ENCODE peak calls at places on chromosomes 5 and 9, in four cellular contexts. T is body of pancreas, K is prostate gland, L is A549. O is an unnamed sample.

GRCh38 chr5:135176991-135177390 is 143.0 kb upstream of the PITX1 start:
- DNase-seq in L (no peak), T (no peak), K (no peak), O (peak; percentile 30)

GRCh38 chr5:133957080-133957479 is 11.3 kb downstream of the C5orf15 start:
- DNase-seq in K (no peak), T (no peak), L (no peak), O (no peak)

GRCh38 chr9:112072721-112073553 is 102.2 kb downstream of the SUSD1 start:
- DNase-seq in L (peak; percentile 51), K (no peak), T (no peak), O (no peak)

GRCh38 chr9:29750062-29750461 is 2176.8 kb upstream of the C9orf72 start:
- DNase-seq in K (no peak), T (no peak), L (no peak), O (no peak)

GRCh38 chr5:61551637-61552313 is 219.7 kb downstream of the ZSWIM6 start:
- DNase-seq in K (no peak), L (no peak), T (no peak), O (no peak)

GRCh38 chr5:78755822-78756429 is 107.4 kb upstream of the LHFPL2 start:
- DNase-seq in K (no peak), T (no peak), L (no peak), O (no peak)

GRCh38 chr9:134293576-134294227 is 32.6 kb upstream of the RXRA start:
- DNase-seq in K (no peak), L (no peak), T (no peak), O (no peak)

GRCh38 chr5:134845335-134845851 is 375 bp upstream of the C5orf24 start:
- DNase-seq in K (no peak), T (no peak), L (no peak), O (no peak)

GRCh38 chr9:114953917-114954316 is 23.5 kb upstream of the TNFSF8 start:
- DNase-seq in L (peak; percentile 40), K (peak; percentile 60), T (no peak), O (peak; percentile 74)

GRCh38 chr5:178801021-178801420 is 58.7 kb upstream of the ZNF354B start:
- DNase-seq in K (no peak), L (no peak), T (no peak), O (no peak)

GRCh38 chr9:127505396-127506116 is 54.2 kb downstream of the LRSAM1 start:
- DNase-seq in K (no peak), L (peak; percentile 60), T (no peak), O (no peak)

GRCh38 chr9:3848445-3849114 is 322.8 kb upstream of the RFX3 start:
- DNase-seq in T (peak; percentile 14), L (peak; percentile 33), K (no peak), O (no peak)

GRCh38 chr9:115556432-115556831 is 438.5 kb upstream of the TNC start:
- DNase-seq in K (no peak), T (no peak), L (no peak), O (no peak)

GRCh38 chr5:6859001-6859400 is 145.8 kb downstream of the TENT4A start:
- DNase-seq in T (no peak), K (no peak), L (no peak), O (no peak)

GRCh38 chr5:178113841-178114324 is 551 bp downstream of the N4BP3 start:
- DNase-seq in L (no peak), K (no peak), T (no peak), O (no peak)

GRCh38 chr9:126805546-126806262 is 864 bp downstream of the ZBTB43 start:
- DNase-seq in T (peak; percentile 56), L (peak; percentile 38), K (no peak), O (peak; percentile 86)

GRCh38 chr9:71521132-71521531 is 247.2 kb downstream of the CEMIP2 start:
- DNase-seq in T (no peak), L (no peak), K (no peak), O (no peak)

GRCh38 chr9:130669965-130670364 is 5.6 kb downstream of the PRDM12 start:
- DNase-seq in T (no peak), L (no peak), K (no peak), O (no peak)

GRCh38 chr9:95557142-95557541 is 40.4 kb upstream of the PTCH1 start:
- DNase-seq in L (no peak), T (no peak), K (no peak), O (no peak)

GRCh38 chr9:16060457-16061129 is 507.8 kb downstream of the CCDC171 start:
- DNase-seq in L (no peak), T (no peak), K (no peak), O (no peak)

GRCh38 chr9:117825609-117826347 is 121.6 kb downstream of the TLR4 start:
- DNase-seq in K (no peak), T (no peak), L (no peak), O (no peak)

GRCh38 chr5:125357660-125358059 is 611.2 kb upstream of the ZNF608 start:
- DNase-seq in T (no peak), L (no peak), K (no peak), O (no peak)

GRCh38 chr5:174943785-174944184 is 219.4 kb downstream of the MSX2 start:
- DNase-seq in T (no peak), K (no peak), L (no peak), O (no peak)

GRCh38 chr5:174951151-174951780 is 226.9 kb downstream of the MSX2 start:
- DNase-seq in K (peak; percentile 63), L (peak; percentile 81), T (peak; percentile 62), O (peak; percentile 60)

GRCh38 chr5:174947548-174947947 is 223.2 kb downstream of the MSX2 start:
- DNase-seq in L (no peak), T (no peak), K (no peak), O (no peak)

DNA sequence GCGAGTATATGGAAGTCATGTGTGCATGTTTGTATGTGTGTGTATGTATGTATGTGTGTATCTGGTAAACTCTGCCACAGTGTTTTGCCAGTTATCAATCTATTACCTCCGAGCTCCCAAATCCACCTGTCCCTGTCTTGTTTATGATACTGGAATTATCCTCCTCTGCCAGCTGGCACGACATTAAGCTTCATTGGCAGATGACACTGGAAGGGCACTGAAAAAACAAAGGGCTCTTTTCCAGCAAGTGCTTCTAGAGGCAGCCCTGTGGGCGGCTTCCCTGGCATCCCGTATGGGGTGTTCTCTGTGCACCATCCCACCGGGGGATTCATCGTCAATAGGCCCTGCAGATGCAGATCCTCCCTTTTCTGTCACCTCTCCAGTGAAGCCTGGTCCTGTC is 221.5 kb downstream of the MSX2 start:
- DNase-seq in T (no peak), L (no peak), K (no peak), O (no peak)
- TF ChIP-seq CTCF in T (no peak), L (no peak), K (no peak), O (no peak)

GRCh38 chr5:102755691-102756371 is 726 bp downstream of the PAM start:
- DNase-seq in K (peak; percentile 39), T (peak; percentile 78), L (peak; percentile 50), O (peak; percentile 89)
- TF ChIP-seq CTCF in K (no peak), T (no peak), L (no peak), O (no peak)

DNA sequence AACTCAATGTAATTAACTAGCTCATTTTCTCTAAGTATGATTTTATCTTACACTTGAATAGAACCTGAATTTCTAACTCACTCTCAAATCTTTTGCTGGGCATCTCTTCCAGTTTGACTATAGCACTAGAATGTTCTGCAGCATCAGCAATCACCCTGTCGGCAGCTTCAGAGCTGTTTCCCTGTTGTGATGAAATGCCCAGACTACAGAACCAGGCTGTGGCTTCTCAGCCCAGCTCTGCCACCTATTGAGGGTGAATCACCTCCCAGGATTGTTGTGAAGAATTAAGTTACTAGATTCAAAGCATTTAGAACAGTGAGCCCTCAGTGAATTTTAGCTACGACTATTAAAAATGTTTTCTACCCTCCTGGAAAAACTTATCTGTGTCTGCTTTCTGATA is 90.4 kb upstream of the ANKRD55 start:
- DNase-seq in L (peak; percentile 44), T (peak; percentile 55), K (no peak), O (no peak)
- TF ChIP-seq CTCF in L (peak; percentile 13), T (peak; percentile 28), K (no peak), O (no peak)

GRCh38 chr5:180235846-180236245 is 26.8 kb upstream of the RASGEF1C start:
- DNase-seq in T (no peak), L (no peak), K (no peak), O (no peak)
- TF ChIP-seq CTCF in T (no peak), L (no peak), K (no peak), O (no peak)

DNA sequence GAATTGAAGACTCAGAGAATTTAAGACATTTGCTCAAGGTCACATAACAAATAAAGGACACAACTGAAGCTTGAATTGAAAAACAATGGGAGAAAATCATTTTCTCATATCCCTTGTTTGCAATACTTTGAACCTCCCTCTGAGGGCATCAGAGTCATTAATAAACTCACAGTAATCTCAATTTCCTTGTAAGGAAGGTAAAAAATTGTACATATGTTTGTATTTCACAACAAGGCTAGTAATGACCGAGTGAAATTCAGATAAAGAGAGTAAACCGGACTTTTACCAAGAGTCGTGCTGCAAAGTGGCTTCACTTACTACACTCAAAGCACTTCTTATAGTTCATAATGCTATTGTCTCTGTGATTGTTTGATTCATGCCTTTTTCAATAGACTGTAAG is 665.0 kb downstream of the NR2F1-AS1 start:
- DNase-seq in K (no peak), L (peak; percentile 16), T (no peak), O (no peak)
- TF ChIP-seq CTCF in K (no peak), L (peak; percentile 25), T (peak; percentile 19), O (no peak)

GRCh38 chr5:152259702-152260101 is 145.4 kb downstream of the NMUR2 start:
- DNase-seq in K (no peak), L (no peak), T (no peak), O (no peak)
- TF ChIP-seq CTCF in K (no peak), L (no peak), T (no peak), O (no peak)

DNA sequence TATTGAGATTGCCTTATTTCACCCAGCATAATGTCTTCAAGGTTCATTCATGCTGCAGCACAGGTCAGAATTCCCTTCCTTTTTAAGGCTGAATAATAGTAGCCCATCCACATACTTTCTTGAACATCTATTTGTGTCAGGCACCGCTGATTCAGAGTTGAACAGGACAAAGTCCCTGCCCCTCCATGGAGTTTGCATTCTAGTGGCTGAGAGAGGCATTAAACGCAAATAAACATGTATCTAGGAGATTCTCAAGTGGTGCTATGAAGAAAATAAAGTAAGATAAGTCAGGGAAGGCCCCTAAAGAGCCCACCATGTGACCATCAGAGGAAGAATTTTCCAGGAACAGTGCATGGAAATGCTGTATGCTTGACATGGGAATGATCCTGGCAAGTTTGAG is 23.8 kb downstream of the CSF1R start:
- DNase-seq in T (no peak), K (no peak), L (no peak), O (no peak)
- TF ChIP-seq CTCF in T (no peak), K (no peak), L (no peak), O (no peak)

O was measured in right atrium auricular region.